ENCODE peak calls at places on chromosome 9, in five cellular contexts. S is stomach, V is A549, N is SK-N-SH, G is HCT116. O is an unnamed sample.

GRCh38 chr9:15277400-15278137 is 29.4 kb downstream of the TTC39B start:
- DNase-seq in G (peak; percentile 4), V (peak; percentile 22), N (peak; percentile 24), S (no peak), O (peak; percentile 30)

GRCh38 chr9:17742065-17742464 is 163.2 kb downstream of the SH3GL2 start:
- DNase-seq in V (peak; percentile 8), G (no peak), S (no peak), N (no peak), O (no peak)

GRCh38 chr9:25396828-25397227 is 281.4 kb downstream of the TUSC1 start:
- DNase-seq in V (no peak), G (no peak), S (no peak), N (no peak), O (no peak)

GRCh38 chr9:12921621-12922020 is 146.8 kb downstream of the LURAP1L start:
- DNase-seq in G (no peak), S (no peak), V (no peak), N (no peak), O (no peak)

GRCh38 chr9:15272377-15272928 is 34.6 kb downstream of the TTC39B start:
- DNase-seq in G (no peak), V (no peak), S (no peak), N (no peak), O (no peak)

GRCh38 chr9:130579738-130580463 is 524 bp downstream of the FUBP3 start:
- DNase-seq in N (no peak), S (no peak), G (no peak), V (no peak), O (peak; percentile 30)

GRCh38 chr9:95497772-95498171 is 19.0 kb downstream of the PTCH1 start:
- DNase-seq in N (no peak), G (no peak), S (no peak), V (no peak), O (no peak)

GRCh38 chr9:123722378-123722777 is 207.5 kb downstream of the DENND1A start:
- DNase-seq in S (no peak), N (no peak), V (peak; percentile 5), G (no peak), O (no peak)

GRCh38 chr9:1337169-1337568 is 287.0 kb downstream of the DMRT2 start:
- DNase-seq in S (no peak), V (peak; percentile 9), G (no peak), N (no peak), O (peak; percentile 15)

GRCh38 chr9:123349033-123349432 is 7.0 kb upstream of the CRB2 start:
- DNase-seq in V (no peak), G (no peak), N (no peak), S (no peak), O (no peak)

GRCh38 chr9:95032580-95033298 is 284.8 kb downstream of the FANCC start:
- DNase-seq in S (no peak), G (no peak), N (no peak), V (no peak), O (no peak)

DNA sequence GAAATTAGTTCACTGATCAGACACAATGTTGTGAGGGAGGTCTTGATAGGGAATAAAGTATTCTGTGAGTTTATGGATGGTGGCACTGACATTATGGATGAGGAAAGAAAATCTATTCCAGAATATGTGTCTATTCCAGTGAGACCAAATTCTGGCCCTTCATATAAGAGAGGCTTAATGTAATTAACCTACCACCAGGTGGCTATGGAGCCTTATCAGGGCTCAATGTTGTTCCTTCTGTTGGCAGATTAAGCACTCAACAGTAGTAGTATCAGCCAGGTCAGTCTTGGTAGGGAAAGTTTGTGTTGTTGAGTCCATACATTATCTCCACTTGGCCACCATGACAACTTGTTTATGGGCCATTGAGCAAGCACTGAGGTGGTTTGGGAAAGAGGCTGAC is 41.7 kb upstream of the BARX1 start:
- DNase-seq in S (no peak), N (no peak), V (peak; percentile 12), G (no peak), O (no peak)
- TF ChIP-seq CTCF in S (no peak), N (no peak), V (no peak), G (peak; percentile 17), O (no peak)

GRCh38 chr9:135907446-135908333 is at the start of gene CAMSAP1:
- DNase-seq in G (peak; percentile 74), N (peak; percentile 99), S (peak; percentile 94), V (peak; percentile 95), O (peak; percentile 95)
- H3K4me1 ChIP-seq in G (peaks cover 31% of the 10 kb centered on the region), N (peaks cover 20% of the 10 kb centered on the region), S (peaks cover 50% of the 10 kb centered on the region), V (peaks cover 22% of the 10 kb centered on the region), O (peaks cover 21% of the 10 kb centered on the region)

GRCh38 chr9:92455217-92455616 is 27.1 kb downstream of the ASPN start:
- DNase-seq in G (peak; percentile 18), V (peak; percentile 25), S (no peak), N (no peak), O (no peak)
- TF ChIP-seq CTCF in G (peak; percentile 73), V (peak; percentile 53), S (no peak), N (peak; percentile 41), O (no peak)

GRCh38 chr9:136521541-136521940 is 24.3 kb downstream of the NOTCH1 start:
- DNase-seq in G (no peak), V (no peak), N (no peak), S (peak; percentile 35), O (no peak)
- H3K4me1 ChIP-seq in G (peaks cover 3% of the 10 kb centered on the region), V (peaks cover 48% of the 10 kb centered on the region), N (no peaks in the 10 kb centered on the region), S (peaks cover 29% of the 10 kb centered on the region), O (peaks cover 34% of the 10 kb centered on the region)

GRCh38 chr9:75588808-75589207 is 301.7 kb upstream of the PCSK5 start:
- DNase-seq in S (no peak), N (peak; percentile 1), G (no peak), V (peak; percentile 2), O (no peak)
- TF ChIP-seq CTCF in S (no peak), N (no peak), G (peak; percentile 30), V (no peak), O (no peak)

GRCh38 chr9:98865284-98865683 is 57.8 kb downstream of the GALNT12 start:
- DNase-seq in G (no peak), N (no peak), V (no peak), S (no peak), O (no peak)
- H3K4me1 ChIP-seq in G (no peaks in the 10 kb centered on the region), N (peaks cover 10% of the 10 kb centered on the region), V (peaks cover 15% of the 10 kb centered on the region), S (peaks cover 55% of the 10 kb centered on the region), O (no peaks in the 10 kb centered on the region)

O was measured in Caco-2.